ENCODE peak calls at places on chromosomes 2 and 18, in four cellular contexts. C is K562, L is keratinocyte, Q is endothelial cell of umbilical vein. Z is an unnamed sample.

GRCh38 chr2:26126091-26126490 is 46.8 kb upstream of the GAREM2 start:
- DNase-seq in Q (no peak), C (no peak), L (no peak), Z (no peak)

GRCh38 chr2:27717070-27717453 is 53.4 kb downstream of the SLC4A1AP start:
- DNase-seq in C (no peak), Q (no peak), L (peak; percentile 81), Z (no peak)

GRCh38 chr2:176534798-176535479 is 265.7 kb downstream of the MTX2 start:
- DNase-seq in L (no peak), Q (no peak), C (no peak), Z (peak; percentile 43)

GRCh38 chr18:39051013-39051412 is 1485.4 kb upstream of the CELF4 start:
- DNase-seq in C (no peak), L (peak; percentile 7), Q (no peak), Z (no peak)

GRCh38 chr2:46643951-46644350 is 164.6 kb downstream of the TMEM247 start:
- DNase-seq in Q (no peak), L (peak; percentile 23), C (no peak), Z (no peak)

GRCh38 chr18:48868468-48869466 is 82.0 kb downstream of the SMAD7 start:
- DNase-seq in Q (no peak), L (no peak), C (no peak), Z (peak; percentile 65)

GRCh38 chr2:97360202-97360601 is 229.5 kb downstream of the ANKRD36B start:
- DNase-seq in C (no peak), L (no peak), Q (no peak), Z (no peak)

GRCh38 chr2:66843856-66844255 is 408.9 kb downstream of the MEIS1 start:
- DNase-seq in Q (no peak), L (no peak), C (no peak), Z (no peak)

GRCh38 chr2:76958749-76959148 is 563.4 kb downstream of the LRRTM4 start:
- DNase-seq in C (no peak), Q (peak; percentile 2), L (no peak), Z (no peak)

GRCh38 chr2:176503760-176504159 is 234.5 kb downstream of the MTX2 start:
- DNase-seq in C (no peak), Q (no peak), L (no peak), Z (no peak)

GRCh38 chr18:57697434-57697833 is 75.8 kb upstream of the NARS1 start:
- DNase-seq in Q (no peak), C (no peak), L (no peak), Z (no peak)

GRCh38 chr2:110116033-110116710 is 550 bp upstream of the MALL start:
- DNase-seq in Q (peak; percentile 77), C (no peak), L (no peak), Z (peak; percentile 82)

GRCh38 chr18:62331581-62332436 is 6.7 kb downstream of the TNFRSF11A start:
- DNase-seq in L (no peak), Q (peak; percentile 96), C (no peak), Z (no peak)

GRCh38 chr2:217934321-217935131 is 68.3 kb downstream of the TNS1 start:
- DNase-seq in C (no peak), Q (peak; percentile 53), L (peak; percentile 19), Z (peak; percentile 76)

GRCh38 chr2:68721482-68722071 is 13.0 kb upstream of the ARHGAP25 start:
- DNase-seq in C (no peak), L (no peak), Q (no peak), Z (no peak)

GRCh38 chr2:230472619-230473018 is 56.6 kb downstream of the SP100 start:
- DNase-seq in C (no peak), Q (peak; percentile 4), L (no peak), Z (no peak)

GRCh38 chr2:49000692-49001091 is 153.6 kb downstream of the FSHR start:
- DNase-seq in L (no peak), C (no peak), Q (no peak), Z (no peak)

GRCh38 chr2:96554293-96555145 is 18.0 kb downstream of the ARID5A start:
- DNase-seq in C (peak; percentile 74), L (no peak), Q (peak; percentile 65), Z (peak; percentile 88)

GRCh38 chr18:58135170-58135569 is 91.1 kb downstream of the NEDD4L start:
- DNase-seq in C (no peak), Q (no peak), L (no peak), Z (no peak)

GRCh38 chr2:11679491-11680130 is 9.6 kb upstream of the NTSR2 start:
- DNase-seq in C (no peak), L (no peak), Q (no peak), Z (no peak)

GRCh38 chr18:49664086-49664890 is 102.4 kb downstream of the LIPG start:
- DNase-seq in C (peak; percentile 12), Q (peak; percentile 97), L (no peak), Z (no peak)

DNA sequence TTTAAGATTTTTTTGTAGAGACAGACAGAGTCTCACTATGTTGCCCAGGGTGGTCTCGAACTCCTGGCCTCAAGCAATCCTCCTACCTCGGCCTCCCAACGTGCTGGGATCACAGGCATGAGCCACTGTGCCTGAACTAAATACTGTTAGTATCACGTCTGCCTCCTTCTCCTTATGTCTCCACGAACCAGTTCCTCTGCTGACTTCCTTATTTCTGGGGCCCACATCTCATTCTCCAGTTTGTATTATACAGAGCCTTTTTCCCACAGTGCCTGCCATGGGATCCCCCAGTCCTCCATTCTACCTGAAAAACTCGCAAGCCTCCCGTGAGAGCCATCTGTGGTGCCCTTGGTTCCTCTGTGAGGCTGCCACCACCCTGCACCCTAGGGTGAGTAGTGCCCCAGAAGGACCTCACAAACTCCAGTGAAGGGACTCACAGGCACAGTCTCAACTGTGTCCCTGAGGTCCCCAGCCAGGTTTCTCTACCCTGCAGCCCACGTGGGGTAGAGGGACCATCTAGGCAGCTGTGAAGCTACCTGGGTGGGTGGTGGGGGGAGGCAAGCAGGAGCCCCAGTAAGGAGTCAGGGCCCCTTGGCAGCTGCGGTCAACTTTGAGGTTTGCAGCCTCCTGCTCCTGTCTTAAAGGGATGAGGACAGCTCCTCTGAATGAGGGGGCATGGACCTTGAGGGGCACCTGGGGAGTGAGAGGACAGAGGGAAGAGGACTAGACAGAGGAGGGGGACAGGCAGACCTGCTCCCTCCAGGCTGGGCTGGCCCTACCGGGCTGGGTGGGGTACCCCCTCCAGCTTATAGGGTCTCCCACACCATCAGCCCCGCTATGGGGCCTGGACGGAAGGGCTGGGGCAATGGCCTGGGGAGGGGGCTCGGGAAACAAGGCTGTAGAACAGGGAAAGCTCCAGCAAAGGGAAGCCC is 1.1 kb downstream of the PSTPIP2 start:
- DNase-seq in Q (no peak), L (no peak), C (no peak), Z (no peak)
- H3K9ac ChIP-seq in Q (peak overlapping the region; percentile 17), L (peak overlapping the region; percentile 88), C (peak overlapping the region; percentile 95), Z (peak overlapping the region; percentile 43)

GRCh38 chr2:234031207-234031606 is 19.3 kb upstream of the SPP2 start:
- DNase-seq in Q (no peak), C (no peak), L (no peak), Z (no peak)
- H3K4me1 ChIP-seq in Q (peaks cover 24% of the 10 kb centered on the region), C (no peaks in the 10 kb centered on the region), L (peaks cover 10% of the 10 kb centered on the region), Z (no peaks in the 10 kb centered on the region)

GRCh38 chr2:216119986-216120385 is 10.8 kb downstream of the XRCC5 start:
- DNase-seq in L (no peak), C (no peak), Q (no peak), Z (no peak)

GRCh38 chr2:216121255-216121654 is 12.1 kb downstream of the XRCC5 start:
- DNase-seq in Q (no peak), C (no peak), L (no peak), Z (no peak)

GRCh38 chr2:216118474-216118873 is 9.3 kb downstream of the XRCC5 start:
- DNase-seq in C (no peak), Q (no peak), L (no peak), Z (no peak)

GRCh38 chr2:216117566-216117965 is 8.4 kb downstream of the XRCC5 start:
- DNase-seq in C (no peak), Q (no peak), L (no peak), Z (no peak)

GRCh38 chr2:216119144-216119543 is 10.0 kb downstream of the XRCC5 start:
- DNase-seq in L (no peak), Q (no peak), C (no peak), Z (no peak)
- H3K9ac ChIP-seq in L (no peak overlapping the region), Q (no peak overlapping the region), C (no peak overlapping the region), Z (no peak overlapping the region)

GRCh38 chr2:9712263-9712662 is 81.5 kb upstream of the YWHAQ start:
- DNase-seq in C (no peak), Q (no peak), L (no peak), Z (no peak)
- H3K4me1 ChIP-seq in C (peaks cover 22% of the 10 kb centered on the region), Q (peaks cover 7% of the 10 kb centered on the region), L (peaks cover 6% of the 10 kb centered on the region), Z (no peaks in the 10 kb centered on the region)

GRCh38 chr2:70789304-70790078 is 952 bp downstream of the FIGLA start:
- DNase-seq in Q (peak; percentile 77), L (no peak), C (peak; percentile 57), Z (peak; percentile 82)
- H3K9ac ChIP-seq in Q (no peak overlapping the region), L (no peak overlapping the region), C (peak overlapping the region; percentile 47), Z (no peak overlapping the region)

GRCh38 chr2:152403395-152403794 is 68.4 kb downstream of the FMNL2 start:
- DNase-seq in Q (peak; percentile 64), C (no peak), L (no peak), Z (no peak)
- H3K4me1 ChIP-seq in Q (peaks cover 48% of the 10 kb centered on the region), C (no peaks in the 10 kb centered on the region), L (peaks cover 51% of the 10 kb centered on the region), Z (peaks cover 16% of the 10 kb centered on the region)

GRCh38 chr2:160836755-160837154 is 323.5 kb upstream of the TANK start:
- DNase-seq in L (peak; percentile 48), C (no peak), Q (no peak), Z (no peak)

GRCh38 chr2:160838100-160838499 is 322.1 kb upstream of the TANK start:
- DNase-seq in C (no peak), L (no peak), Q (no peak), Z (no peak)

GRCh38 chr2:160835166-160835565 is 325.1 kb upstream of the TANK start:
- DNase-seq in C (no peak), Q (no peak), L (no peak), Z (no peak)

GRCh38 chr2:160838691-160839090 is 321.5 kb upstream of the TANK start:
- DNase-seq in C (no peak), Q (no peak), L (no peak), Z (no peak)

GRCh38 chr2:160837416-160837815 is 322.8 kb upstream of the TANK start:
- DNase-seq in C (no peak), Q (no peak), L (no peak), Z (no peak)
- H3K9ac ChIP-seq in C (no peak overlapping the region), Q (no peak overlapping the region), L (no peak overlapping the region), Z (no peak overlapping the region)

GRCh38 chr2:7007846-7008741 is 90.9 kb downstream of the RNF144A start:
- DNase-seq in C (peak; percentile 85), L (no peak), Q (peak; percentile 47), Z (peak; percentile 96)

GRCh38 chr2:7010376-7010775 is 93.2 kb downstream of the RNF144A start:
- DNase-seq in C (no peak), Q (no peak), L (no peak), Z (no peak)

GRCh38 chr2:7011376-7012083 is 94.3 kb downstream of the RNF144A start:
- DNase-seq in C (no peak), Q (no peak), L (peak; percentile 26), Z (no peak)

GRCh38 chr2:7007488-7007845 is 90.3 kb downstream of the RNF144A start:
- DNase-seq in C (no peak), L (no peak), Q (no peak), Z (no peak)

GRCh38 chr2:7009207-7009911 is 92.1 kb downstream of the RNF144A start:
- DNase-seq in L (no peak), C (no peak), Q (no peak), Z (no peak)
- H3K4me1 ChIP-seq in L (no peaks in the 10 kb centered on the region), C (peaks cover 20% of the 10 kb centered on the region), Q (peaks cover 4% of the 10 kb centered on the region), Z (peaks cover 15% of the 10 kb centered on the region)